ENCODE peak calls at places on chromosomes 6 and 20, in four cellular contexts. One of them, this sample, is unnamed.

GRCh38 chr20:48789781-48790544 is 37.8 kb downstream of the PREX1 start:
- DNase-seq in RPMI7951: no peak
- DNase-seq in activated B cell treated with CpG ODN at 0.5 μM for 24 hours: peak
- DNase-seq in activated CD4-positive, CD25-positive, alpha-beta regulatory T cell: no peak
- DNase-seq in this sample: no peak

GRCh38 chr6:38322123-38322522 is 317.6 kb downstream of the BTBD9 start:
- DNase-seq in RPMI7951: no peak
- DNase-seq in activated B cell treated with CpG ODN at 0.5 μM for 24 hours: no peak
- DNase-seq in activated CD4-positive, CD25-positive, alpha-beta regulatory T cell: no peak
- DNase-seq in this sample: no peak

GRCh38 chr20:43909720-43910119 is 4.9 kb upstream of the TOX2 start:
- DNase-seq in RPMI7951: no peak
- DNase-seq in activated B cell treated with CpG ODN at 0.5 μM for 24 hours: no peak
- DNase-seq in activated CD4-positive, CD25-positive, alpha-beta regulatory T cell: no peak
- DNase-seq in this sample: no peak

GRCh38 chr6:96626749-96627353 is 63.9 kb downstream of the FHL5 start:
- DNase-seq in RPMI7951: peak
- DNase-seq in activated B cell treated with CpG ODN at 0.5 μM for 24 hours: no peak
- DNase-seq in activated CD4-positive, CD25-positive, alpha-beta regulatory T cell: no peak
- DNase-seq in this sample: no peak

GRCh38 chr20:24764825-24765224 is 184.2 kb upstream of the CST7 start:
- DNase-seq in activated B cell treated with CpG ODN at 0.5 μM for 24 hours: no peak
- DNase-seq in activated CD4-positive, CD25-positive, alpha-beta regulatory T cell: no peak
- DNase-seq in RPMI7951: peak
- DNase-seq in this sample: peak

GRCh38 chr6:55276745-55277627 is 50.3 kb upstream of the GFRAL start:
- DNase-seq in activated CD4-positive, CD25-positive, alpha-beta regulatory T cell: no peak
- DNase-seq in activated B cell treated with CpG ODN at 0.5 μM for 24 hours: no peak
- DNase-seq in RPMI7951: peak
- DNase-seq in this sample: no peak

GRCh38 chr6:149961728-149962425 is 1.9 kb upstream of the ULBP1 start:
- DNase-seq in RPMI7951: peak
- DNase-seq in activated B cell treated with CpG ODN at 0.5 μM for 24 hours: no peak
- DNase-seq in activated CD4-positive, CD25-positive, alpha-beta regulatory T cell: no peak
- DNase-seq in this sample: no peak

GRCh38 chr6:150783818-150784217 is 81.7 kb upstream of the MTHFD1L start:
- DNase-seq in activated CD4-positive, CD25-positive, alpha-beta regulatory T cell: no peak
- DNase-seq in RPMI7951: no peak
- DNase-seq in activated B cell treated with CpG ODN at 0.5 μM for 24 hours: no peak
- DNase-seq in this sample: no peak

GRCh38 chr20:44600301-44600700 is 17.9 kb downstream of the PKIG start:
- DNase-seq in activated B cell treated with CpG ODN at 0.5 μM for 24 hours: no peak
- DNase-seq in RPMI7951: no peak
- DNase-seq in activated CD4-positive, CD25-positive, alpha-beta regulatory T cell: no peak
- DNase-seq in this sample: no peak

GRCh38 chr6:166204852-166205650 is 37.4 kb upstream of the TBXT start:
- DNase-seq in activated CD4-positive, CD25-positive, alpha-beta regulatory T cell: no peak
- DNase-seq in activated B cell treated with CpG ODN at 0.5 μM for 24 hours: no peak
- DNase-seq in RPMI7951: no peak
- DNase-seq in this sample: no peak

GRCh38 chr20:19977373-19977770 is 39.8 kb upstream of the NAA20 start:
- DNase-seq in activated CD4-positive, CD25-positive, alpha-beta regulatory T cell: no peak
- DNase-seq in RPMI7951: no peak
- DNase-seq in activated B cell treated with CpG ODN at 0.5 μM for 24 hours: no peak
- DNase-seq in this sample: no peak

GRCh38 chr6:132931937-132932336 is 117.6 kb downstream of the RPS12 start:
- DNase-seq in activated B cell treated with CpG ODN at 0.5 μM for 24 hours: no peak
- DNase-seq in activated CD4-positive, CD25-positive, alpha-beta regulatory T cell: no peak
- DNase-seq in RPMI7951: no peak
- DNase-seq in this sample: no peak

GRCh38 chr20:36951977-36952738 is 650 bp upstream of the SAMHD1 start:
- DNase-seq in activated B cell treated with CpG ODN at 0.5 μM for 24 hours: no peak
- DNase-seq in RPMI7951: no peak
- DNase-seq in activated CD4-positive, CD25-positive, alpha-beta regulatory T cell: no peak
- DNase-seq in this sample: no peak

GRCh38 chr6:47079638-47080037 is 37.5 kb upstream of the ADGRF1 start:
- DNase-seq in RPMI7951: no peak
- DNase-seq in activated CD4-positive, CD25-positive, alpha-beta regulatory T cell: no peak
- DNase-seq in activated B cell treated with CpG ODN at 0.5 μM for 24 hours: no peak
- DNase-seq in this sample: no peak

GRCh38 chr6:148898360-148899005 is 151.7 kb downstream of the UST start:
- DNase-seq in activated B cell treated with CpG ODN at 0.5 μM for 24 hours: no peak
- DNase-seq in RPMI7951: no peak
- DNase-seq in activated CD4-positive, CD25-positive, alpha-beta regulatory T cell: no peak
- DNase-seq in this sample: no peak

GRCh38 chr6:28597924-28598323 is 72.2 kb downstream of the GPX5 start:
- DNase-seq in RPMI7951: peak
- DNase-seq in activated B cell treated with CpG ODN at 0.5 μM for 24 hours: no peak
- DNase-seq in activated CD4-positive, CD25-positive, alpha-beta regulatory T cell: no peak
- DNase-seq in this sample: no peak

GRCh38 chr20:19901226-19901625 is 115.9 kb upstream of the NAA20 start:
- DNase-seq in RPMI7951: peak
- DNase-seq in activated B cell treated with CpG ODN at 0.5 μM for 24 hours: no peak
- DNase-seq in activated CD4-positive, CD25-positive, alpha-beta regulatory T cell: no peak
- DNase-seq in this sample: no peak

GRCh38 chr6:158361961-158362634 is 49.8 kb downstream of the TULP4 start:
- DNase-seq in activated CD4-positive, CD25-positive, alpha-beta regulatory T cell: no peak
- DNase-seq in RPMI7951: peak
- DNase-seq in activated B cell treated with CpG ODN at 0.5 μM for 24 hours: no peak
- DNase-seq in this sample: no peak

GRCh38 chr20:51037499-51038110 is 14.7 kb upstream of the KCNG1 start:
- DNase-seq in RPMI7951: no peak
- DNase-seq in activated B cell treated with CpG ODN at 0.5 μM for 24 hours: no peak
- DNase-seq in activated CD4-positive, CD25-positive, alpha-beta regulatory T cell: no peak
- DNase-seq in this sample: no peak

GRCh38 chr20:25032478-25033183 is 25.3 kb downstream of the ACSS1 start:
- DNase-seq in RPMI7951: peak
- DNase-seq in activated B cell treated with CpG ODN at 0.5 μM for 24 hours: no peak
- DNase-seq in activated CD4-positive, CD25-positive, alpha-beta regulatory T cell: no peak
- DNase-seq in this sample: no peak